ENCODE peak calls at places on chromosomes 4 and X, in seven cellular contexts. Z is K562, I is GM12878, Q is SK-N-SH, W is HepG2, G is H1, P is HCT116. M is an unnamed sample.

GRCh38 chr4:24601121-24601520 is 16.8 kb upstream of the DHX15 start:
- DNase-seq in Z (no peak), I (no peak), Q (no peak), W (no peak), G (no peak), P (no peak), M (no peak)

GRCh38 chr4:142191901-142192300 is 555.5 kb downstream of the IL15 start:
- DNase-seq in Z (no peak), I (no peak), Q (no peak), W (no peak), G (no peak), P (no peak), M (no peak)

GRCh38 chr4:48178931-48179330 is 44.9 kb upstream of the TXK start:
- DNase-seq in Z (no peak), I (no peak), Q (no peak), W (no peak), G (no peak), P (no peak), M (no peak)

GRCh38 chrX:41245641-41246040 is 88.3 kb upstream of the DDX3X start:
- DNase-seq in Z (no peak), I (no peak), Q (no peak), W (no peak), G (no peak), P (no peak), M (peak; percentile 77)

GRCh38 chrX:11756354-11757318 is 1.4 kb upstream of the MSL3 start:
- DNase-seq in Z (no peak), I (no peak), Q (no peak), W (no peak), G (no peak), P (no peak), M (no peak)

GRCh38 chr4:94974773-94975172 is 217.0 kb downstream of the BMPR1B start:
- DNase-seq in Z (no peak), I (no peak), Q (no peak), W (no peak), G (no peak), P (no peak), M (no peak)

GRCh38 chr4:8353912-8354453 is 84.4 kb downstream of the HTRA3 start:
- DNase-seq in Z (no peak), I (no peak), Q (no peak), W (no peak), G (no peak), P (no peak), M (no peak)

GRCh38 chrX:3639236-3639635 is 74.2 kb downstream of the PRKX start:
- DNase-seq in Z (no peak), I (no peak), Q (peak; percentile 28), W (no peak), G (no peak), P (no peak), M (no peak)

GRCh38 chr4:148442830-148443549 is 776 bp upstream of the NR3C2 start:
- DNase-seq in Z (no peak), I (no peak), Q (peak; percentile 45), W (no peak), G (no peak), P (no peak), M (no peak)

GRCh38 chr4:173243917-173244658 is 75.5 kb downstream of the GALNT7 start:
- DNase-seq in Z (no peak), I (no peak), Q (no peak), W (no peak), G (no peak), P (no peak), M (no peak)

GRCh38 chr4:55411621-55412020 is 15.9 kb downstream of the TMEM165 start:
- DNase-seq in Z (no peak), I (no peak), Q (no peak), W (no peak), G (no peak), P (no peak), M (no peak)

GRCh38 chrX:101550825-101551767 is 749 bp downstream of the ARMCX1 start:
- DNase-seq in Z (peak; percentile 5), I (no peak), Q (peak; percentile 82), W (no peak), G (no peak), P (no peak), M (peak; percentile 19)

GRCh38 chr4:69717778-69718177 is 42.6 kb downstream of the SULT1B1 start:
- DNase-seq in Z (no peak), I (no peak), Q (no peak), W (no peak), G (no peak), P (no peak), M (no peak)

GRCh38 chr4:95410387-95411005 is 138.3 kb downstream of the UNC5C start:
- DNase-seq in Z (no peak), I (no peak), Q (no peak), W (no peak), G (no peak), P (no peak), M (no peak)

GRCh38 chr4:13626492-13627184 is 887 bp downstream of the BOD1L1 start:
- DNase-seq in Z (peak; percentile 9), I (no peak), Q (no peak), W (no peak), G (no peak), P (no peak), M (no peak)

GRCh38 chr4:2796261-2797187 is 3.6 kb downstream of the SH3BP2 start:
- DNase-seq in Z (no peak), I (no peak), Q (peak; percentile 29), W (no peak), G (no peak), P (no peak), M (peak; percentile 60)

GRCh38 chr4:173247316-173247715 is 78.7 kb downstream of the GALNT7 start:
- DNase-seq in Z (no peak), I (no peak), Q (no peak), W (no peak), G (no peak), P (no peak), M (no peak)

GRCh38 chr4:99945718-99946345 is 586 bp downstream of the DNAJB14 start:
- DNase-seq in Z (peak; percentile 45), I (no peak), Q (peak; percentile 68), W (peak; percentile 44), G (no peak), P (no peak), M (peak; percentile 10)
- TF ChIP-seq JUND in Z (no peak), I (no peak), Q (no peak), W (no peak), G (no peak), P (no peak), M (no peak)

DNA sequence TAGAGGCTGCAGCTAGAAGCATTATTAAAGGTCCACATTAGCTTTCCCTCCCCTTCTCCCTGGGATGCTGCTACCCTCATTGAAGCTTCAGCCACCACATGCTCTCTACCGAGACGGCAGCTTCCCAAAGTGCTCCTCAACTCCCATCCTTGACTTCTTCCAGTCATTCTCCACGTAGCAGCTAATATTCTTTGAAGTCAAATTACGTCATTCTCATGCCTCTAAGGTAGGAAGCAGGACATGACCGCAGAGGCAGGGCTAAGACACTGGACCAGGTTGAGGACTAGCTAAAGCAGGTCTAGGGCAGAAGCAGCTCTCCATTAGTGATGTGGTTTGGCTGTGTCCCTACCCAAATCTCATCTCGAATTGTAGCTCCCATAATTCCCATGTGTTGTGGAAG is 128.3 kb downstream of the SHOX start:
- DNase-seq in Z (no peak), I (no peak), Q (no peak), W (no peak), G (no peak), P (no peak), M (no peak)
- TF ChIP-seq JUND in Z (no peak), I (no peak), Q (no peak), W (no peak), G (no peak), P (no peak), M (no peak)

GRCh38 chr4:3871881-3872833 is 106.0 kb downstream of the ADRA2C start:
- DNase-seq in Z (no peak), I (no peak), Q (no peak), W (no peak), G (no peak), P (no peak), M (no peak)

GRCh38 chr4:3871181-3871852 is 105.1 kb downstream of the ADRA2C start:
- DNase-seq in Z (peak; percentile 7), I (no peak), Q (peak; percentile 84), W (no peak), G (peak; percentile 61), P (no peak), M (no peak)

GRCh38 chr4:3868841-3869572 is 102.8 kb downstream of the ADRA2C start:
- DNase-seq in Z (no peak), I (no peak), Q (no peak), W (no peak), G (no peak), P (no peak), M (no peak)

GRCh38 chr4:3869661-3870566 is 103.7 kb downstream of the ADRA2C start:
- DNase-seq in Z (no peak), I (no peak), Q (no peak), W (no peak), G (no peak), P (no peak), M (no peak)

DNA sequence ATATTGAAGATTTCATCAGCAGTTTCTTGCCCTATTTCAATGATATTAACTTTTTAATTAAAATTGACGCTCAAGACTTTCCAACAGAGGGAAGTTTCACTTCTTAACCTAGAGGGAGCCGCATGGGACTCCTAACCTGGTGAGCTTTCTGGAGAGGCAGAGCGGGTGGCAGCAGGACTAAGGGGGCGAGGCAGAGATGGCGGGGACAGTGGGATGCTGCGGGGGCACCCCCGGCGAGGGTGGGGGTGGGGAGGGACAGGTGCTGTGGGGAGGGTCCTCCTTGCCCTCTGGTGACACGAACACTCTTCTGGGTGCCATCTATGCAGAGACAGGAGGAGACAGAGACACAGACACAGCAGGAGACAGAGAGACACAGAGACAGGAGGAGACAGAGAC is 104.4 kb downstream of the ADRA2C start:
- DNase-seq in Z (no peak), I (no peak), Q (no peak), W (no peak), G (no peak), P (no peak), M (no peak)
- TF ChIP-seq JUND in Z (no peak), I (no peak), Q (no peak), W (no peak), G (no peak), P (no peak), M (no peak)

GRCh38 chr4:72311291-72311690 is 257.7 kb downstream of the ADAMTS3 start:
- DNase-seq in Z (no peak), I (no peak), Q (no peak), W (no peak), G (no peak), P (no peak), M (no peak)

GRCh38 chr4:72318771-72319170 is 250.2 kb downstream of the ADAMTS3 start:
- DNase-seq in Z (no peak), I (no peak), Q (no peak), W (no peak), G (no peak), P (no peak), M (no peak)

GRCh38 chr4:72312032-72312650 is 256.9 kb downstream of the ADAMTS3 start:
- DNase-seq in Z (no peak), I (no peak), Q (no peak), W (peak; percentile 1), G (no peak), P (no peak), M (peak; percentile 16)

GRCh38 chr4:72314869-72315268 is 254.2 kb downstream of the ADAMTS3 start:
- DNase-seq in Z (no peak), I (no peak), Q (no peak), W (no peak), G (no peak), P (no peak), M (peak; percentile 20)

DNA sequence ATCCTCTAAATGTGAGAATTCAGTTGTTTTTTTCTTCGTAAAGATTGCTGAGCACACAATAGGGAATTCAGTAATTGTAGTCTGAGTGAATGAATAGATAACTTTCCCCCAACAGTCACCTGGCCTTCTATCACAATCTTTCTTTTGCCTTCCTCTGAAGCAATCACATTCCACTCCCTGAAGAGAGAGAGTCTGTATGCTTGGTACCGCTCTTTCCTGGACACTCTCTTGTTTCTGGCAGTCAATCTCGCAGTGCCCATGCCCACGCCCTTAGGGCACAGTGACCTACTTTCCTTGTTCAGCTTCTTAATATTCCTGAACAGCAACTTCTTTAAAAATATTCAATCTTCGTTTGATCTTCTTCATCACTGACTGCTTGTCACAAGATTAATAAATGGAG is 255.9 kb downstream of the ADAMTS3 start:
- DNase-seq in Z (no peak), I (no peak), Q (no peak), W (no peak), G (no peak), P (no peak), M (no peak)
- TF ChIP-seq JUND in Z (no peak), I (no peak), Q (no peak), W (no peak), G (no peak), P (no peak), M (no peak)